ENCODE peak calls at places on chromosomes 4 and X, in six cellular contexts. Z, U, M, O, A and R are unnamed samples.

GRCh38 chr4:108315699-108316098 is 147.0 kb upstream of the LEF1 start:
- DNase-seq in U (no peak), M (no peak), A (no peak), O (no peak), Z (no peak), R (no peak)

GRCh38 chrX:155544886-155545285 is 67.9 kb downstream of the TMLHE start:
- DNase-seq in Z (no peak), A (no peak), U (no peak), O (no peak), M (no peak), R (no peak)

GRCh38 chrX:118685393-118685792 is 42.0 kb upstream of the IL13RA1 start:
- DNase-seq in Z (no peak), A (no peak), U (no peak), M (no peak), O (no peak), R (no peak)

GRCh38 chr4:82515705-82516104 is 46.1 kb downstream of the TMEM150C start:
- DNase-seq in Z (no peak), M (peak; percentile 18), O (no peak), A (no peak), U (no peak), R (peak; percentile 63)

GRCh38 chr4:83890816-83891215 is 354.9 kb downstream of the GPAT3 start:
- DNase-seq in Z (no peak), M (no peak), U (no peak), O (no peak), A (no peak), R (no peak)

GRCh38 chr4:40592034-40592433 is 37.6 kb downstream of the RBM47 start:
- DNase-seq in M (no peak), Z (no peak), O (no peak), U (no peak), A (no peak), R (no peak)

GRCh38 chrX:124098089-124098488 is 136.6 kb downstream of the STAG2 start:
- DNase-seq in Z (no peak), U (no peak), M (peak; percentile 36), A (peak; percentile 13), O (no peak), R (peak; percentile 51)

GRCh38 chrX:154321624-154322023 is 26.0 kb downstream of the TKTL1 start:
- DNase-seq in Z (no peak), O (no peak), U (no peak), A (no peak), M (no peak), R (no peak)

GRCh38 chrX:41922125-41922521 is 1.2 kb downstream of the CASK start:
- DNase-seq in O (no peak), Z (no peak), A (no peak), M (peak; percentile 52), U (no peak), R (peak; percentile 27)

GRCh38 chr4:168387091-168387490 is 68.5 kb upstream of the DDX60 start:
- DNase-seq in Z (no peak), U (no peak), O (no peak), A (no peak), M (no peak), R (no peak)

GRCh38 chr4:153645183-153645582 is 38.9 kb upstream of the TLR2 start:
- DNase-seq in O (no peak), M (no peak), Z (no peak), U (no peak), A (peak; percentile 40), R (no peak)

GRCh38 chrX:24148118-24148517 is 1.4 kb upstream of the ZFX start:
- DNase-seq in M (no peak), A (no peak), Z (no peak), U (no peak), O (no peak), R (peak; percentile 11)

GRCh38 chrX:150736478-150736877 is 43.3 kb downstream of the MTMR1 start:
- DNase-seq in Z (no peak), U (no peak), M (no peak), O (no peak), A (no peak), R (no peak)

GRCh38 chr4:165721815-165722214 is 151.2 kb upstream of the TLL1 start:
- DNase-seq in Z (no peak), O (no peak), M (no peak), U (no peak), A (no peak), R (no peak)

GRCh38 chr4:123411514-123411913 is 14.9 kb downstream of the SPRY1 start:
- DNase-seq in A (no peak), M (no peak), Z (no peak), U (no peak), O (no peak), R (no peak)

GRCh38 chr4:48255959-48256342 is 13.7 kb downstream of the TEC start:
- DNase-seq in O (no peak), M (no peak), A (no peak), U (no peak), Z (no peak), R (no peak)

GRCh38 chr4:6939761-6940743 is 30.4 kb downstream of the TBC1D14 start:
- DNase-seq in Z (no peak), M (no peak), U (no peak), O (no peak), A (peak; percentile 47), R (no peak)

GRCh38 chrX:140589657-140590056 is 84.8 kb upstream of the SOX3 start:
- DNase-seq in U (no peak), Z (no peak), M (no peak), A (no peak), O (no peak), R (no peak)
- H2BK15ac ChIP-seq in U (no peak overlapping the region), Z (no peak overlapping the region), M (no peak overlapping the region), A (no peak overlapping the region), O (no peak overlapping the region), R (no peak overlapping the region)

GRCh38 chrX:39758791-39759525 is 338.8 kb downstream of the BCOR start:
- DNase-seq in Z (no peak), U (no peak), M (no peak), O (no peak), A (no peak), R (no peak)
- H3K4ac ChIP-seq in Z (no peak overlapping the region), U (no peak overlapping the region), M (peak overlapping the region; percentile 37), O (peak overlapping the region; percentile 38), A (no peak overlapping the region), R (peak overlapping the region; percentile 90)

DNA sequence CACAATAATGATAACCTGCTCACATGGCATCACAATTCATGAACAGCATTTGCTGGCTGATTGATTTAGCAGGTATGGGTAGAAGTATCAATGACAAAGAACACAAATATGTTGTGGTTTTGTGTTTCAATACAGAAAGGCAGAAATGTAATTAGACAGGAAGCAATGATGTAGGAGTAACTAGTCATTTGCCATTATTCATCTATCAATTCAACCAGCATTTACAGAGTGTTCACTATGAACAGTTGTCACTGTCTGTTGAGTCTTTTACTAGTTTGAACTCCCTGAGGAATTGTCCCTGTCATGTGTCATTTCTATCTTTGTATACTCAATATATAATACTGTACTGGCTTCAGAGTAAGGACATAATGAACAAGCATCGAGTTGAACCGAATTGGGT is 51.5 kb upstream of the ARHGAP24 start:
- DNase-seq in A (no peak), Z (no peak), M (no peak), U (no peak), O (no peak), R (no peak)
- H2BK15ac ChIP-seq in A (no peak overlapping the region), Z (no peak overlapping the region), M (no peak overlapping the region), U (no peak overlapping the region), O (no peak overlapping the region), R (no peak overlapping the region)

GRCh38 chr4:184959786-184960185 is 58.5 kb upstream of the HELT start:
- DNase-seq in O (no peak), Z (peak; percentile 23), M (no peak), U (no peak), A (no peak), R (no peak)
- H3K4ac ChIP-seq in O (no peak overlapping the region), Z (no peak overlapping the region), M (no peak overlapping the region), U (no peak overlapping the region), A (no peak overlapping the region), R (no peak overlapping the region)

GRCh38 chr4:23822181-23822580 is 67.7 kb downstream of the PPARGC1A start:
- DNase-seq in Z (no peak), M (no peak), U (no peak), A (peak; percentile 78), O (no peak), R (peak; percentile 26)

GRCh38 chr4:23828779-23829178 is 61.1 kb downstream of the PPARGC1A start:
- DNase-seq in M (no peak), Z (no peak), A (no peak), U (no peak), O (no peak), R (no peak)

DNA sequence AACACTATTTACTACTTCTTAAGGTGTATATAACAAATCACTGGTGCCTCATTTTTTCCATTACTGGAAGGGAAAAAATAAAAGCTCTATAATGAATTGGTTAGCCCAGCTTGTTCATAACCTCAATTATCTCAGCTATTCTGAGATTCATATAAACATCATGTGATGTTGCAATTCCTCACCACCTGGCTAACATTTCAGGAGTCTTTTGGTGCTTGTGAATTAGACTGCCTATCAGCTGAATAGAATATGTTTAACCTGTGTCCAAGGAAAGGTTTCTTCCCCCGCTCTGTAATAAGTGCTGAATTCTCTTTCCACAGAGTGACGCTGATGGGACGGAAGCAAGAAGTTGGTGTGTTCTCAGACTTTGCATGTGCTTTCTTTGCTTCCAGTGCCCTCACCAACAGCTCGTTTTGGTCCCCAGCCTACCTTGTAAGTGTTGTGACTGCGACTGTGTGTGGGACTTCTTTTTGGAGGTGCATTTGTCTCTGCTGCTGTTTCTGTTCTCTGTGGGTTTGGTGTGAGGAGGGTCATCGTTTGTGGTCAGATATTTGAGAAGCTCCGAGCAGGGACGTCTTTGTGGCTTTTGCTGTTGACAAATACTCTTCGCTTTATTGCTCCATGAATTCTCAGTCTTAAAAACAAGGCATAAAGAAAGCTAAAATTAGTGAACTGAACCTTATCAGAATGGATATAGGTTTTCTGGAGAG is 61.7 kb downstream of the PPARGC1A start:
- DNase-seq in U (no peak), A (no peak), O (no peak), M (peak; percentile 70), Z (no peak), R (peak; percentile 36)
- H2BK15ac ChIP-seq in U (no peak overlapping the region), A (no peak overlapping the region), O (no peak overlapping the region), M (no peak overlapping the region), Z (no peak overlapping the region), R (no peak overlapping the region)

GRCh38 chr4:170348945-170349344 is 259.2 kb upstream of the AADAT start:
- DNase-seq in M (no peak), Z (no peak), U (no peak), O (no peak), A (no peak), R (no peak)
- H3K4ac ChIP-seq in M (no peak overlapping the region), Z (no peak overlapping the region), U (no peak overlapping the region), O (no peak overlapping the region), A (no peak overlapping the region), R (no peak overlapping the region)

GRCh38 chr4:176274441-176274840 is 5.4 kb upstream of the ASB5 start:
- DNase-seq in M (no peak), O (no peak), Z (no peak), U (no peak), A (no peak), R (no peak)
- H2BK15ac ChIP-seq in M (no peak overlapping the region), O (no peak overlapping the region), Z (no peak overlapping the region), U (no peak overlapping the region), A (no peak overlapping the region), R (peak overlapping the region; percentile 73)